ENCODE peak calls at places on chromosomes 11 and 22, in eight cellular contexts. Q is activated T-cell treated with anti-CD3 and anti-CD28 coated beads, Interleukin-2, amount 50 U/mL, for 1 hour; K is AG04450; O is ecto neural progenitor cell; Y is stimulated activated CD4-positive, alpha-beta T cell treated with anti-CD3 and anti-CD28 coated beads, Interleukin-15, amount 100 ng/mL, for 1 hour; F is NCI-H510A treated with DMSO at 0.1 percent for 48 hours; P is stimulated activated CD8-positive, alpha-beta memory T cell treated with anti-CD3 and anti-CD28 coated beads, Interleukin-15, amount 100 ng/mL, for 24 hours; A is T-helper 9 cell. E is an unnamed sample.
A peak's percentile ranks its signal among the peaks of the same experiment; 100 is the strongest.

GRCh38 chr11:119371778-119372182 is 9.7 kb downstream of the USP2 start:
- DNase-seq in Q (no peak), K (no peak), O (no peak), Y (no peak), F (peak; percentile 43), P (no peak), A (no peak), E (peak; percentile 66)

GRCh38 chr22:17199131-17199731 is 20.0 kb downstream of the ADA2 start:
- DNase-seq in Q (no peak), K (no peak), O (peak; percentile 81), Y (no peak), F (peak; percentile 78), P (no peak), A (no peak), E (peak; percentile 54)

GRCh38 chr11:130602700-130603584 is 154.5 kb downstream of the ADAMTS15 start:
- DNase-seq in Q (no peak), K (no peak), O (no peak), Y (no peak), F (no peak), P (no peak), A (no peak), E (no peak)

GRCh38 chr22:43289976-43290663 is 53.1 kb downstream of the SCUBE1 start:
- DNase-seq in Q (no peak), K (no peak), O (no peak), Y (no peak), F (peak; percentile 13), P (no peak), A (no peak), E (no peak)

GRCh38 chr22:44192098-44192810 is 11.5 kb downstream of the PARVG start:
- DNase-seq in Q (peak; percentile 53), K (no peak), O (peak; percentile 72), Y (no peak), F (no peak), P (no peak), A (no peak), E (no peak)

GRCh38 chr11:134802116-134802515 is 390.1 kb upstream of the B3GAT1 start:
- DNase-seq in Q (no peak), K (no peak), O (peak; percentile 72), Y (no peak), F (no peak), P (no peak), A (no peak), E (no peak)

GRCh38 chr11:86314636-86315035 is 12.6 kb downstream of the HIKESHI start:
- DNase-seq in Q (no peak), K (no peak), O (no peak), Y (no peak), F (no peak), P (no peak), A (no peak), E (no peak)

GRCh38 chr11:61792310-61793083 is at the start of the genes FEN1 and TMEM258:
- DNase-seq in Q (peak; percentile 87), K (peak; percentile 88), O (peak; percentile 96), Y (peak; percentile 76), F (peak; percentile 98), P (peak; percentile 77), A (peak; percentile 80), E (peak; percentile 94)

GRCh38 chr11:9651899-9652748 is 11.8 kb upstream of the SWAP70 start:
- DNase-seq in Q (no peak), K (no peak), O (no peak), Y (no peak), F (no peak), P (no peak), A (no peak), E (no peak)

GRCh38 chr11:61536676-61537270 is 28.2 kb downstream of the LRRC10B start:
- DNase-seq in Q (no peak), K (no peak), O (no peak), Y (no peak), F (no peak), P (no peak), A (no peak), E (no peak)

GRCh38 chr22:19038164-19038546 is 84.1 kb downstream of the DGCR2 start:
- DNase-seq in Q (no peak), K (no peak), O (no peak), Y (no peak), F (no peak), P (no peak), A (no peak), E (no peak)

GRCh38 chr22:46862418-46863324 is 100.2 kb downstream of the TBC1D22A start:
- DNase-seq in Q (no peak), K (no peak), O (no peak), Y (no peak), F (no peak), P (no peak), A (no peak), E (no peak)

GRCh38 chr11:40054631-40055030 is 1404.8 kb downstream of the LRRC4C start:
- DNase-seq in Q (no peak), K (no peak), O (no peak), Y (no peak), F (no peak), P (no peak), A (no peak), E (no peak)

GRCh38 chr11:32184057-32185055 is 93.5 kb downstream of the RCN1 start:
- DNase-seq in Q (no peak), K (no peak), O (no peak), Y (no peak), F (no peak), P (no peak), A (no peak), E (peak; percentile 84)

GRCh38 chr22:24208012-24208749 is 26.9 kb downstream of the SUSD2 start:
- DNase-seq in Q (no peak), K (peak; percentile 93), O (no peak), Y (no peak), F (peak; percentile 12), P (no peak), A (no peak), E (no peak)

GRCh38 chr22:48534395-48534958 is 1293.2 kb downstream of the BRD1 start:
- DNase-seq in Q (no peak), K (no peak), O (no peak), Y (no peak), F (no peak), P (no peak), A (no peak), E (no peak)